ENCODE peak calls at places on chromosomes 16 and 17, in four cellular contexts. One of them, this sample, is unnamed.

GRCh38 chr17:21286771-21287702 is 2.5 kb downstream of the MAP2K3 start:
- DNase-seq in GM10248: no peak
- DNase-seq in HFFc6: no peak
- DNase-seq in PC-9: peak
- DNase-seq in this sample: peak

GRCh38 chr16:71360378-71360777 is 1.9 kb downstream of the CALB2 start:
- DNase-seq in PC-9: peak
- DNase-seq in GM10248: no peak
- DNase-seq in HFFc6: peak
- DNase-seq in this sample: no peak

GRCh38 chr16:53886482-53887378 is 182.8 kb downstream of the FTO start:
- DNase-seq in GM10248: no peak
- DNase-seq in PC-9: no peak
- DNase-seq in HFFc6: no peak
- DNase-seq in this sample: no peak

GRCh38 chr16:80526418-80527061 is 14.3 kb upstream of the DYNLRB2 start:
- DNase-seq in HFFc6: peak
- DNase-seq in GM10248: peak
- DNase-seq in PC-9: no peak
- DNase-seq in this sample: peak

GRCh38 chr17:21286066-21286770 is 1.7 kb downstream of the MAP2K3 start:
- DNase-seq in PC-9: peak
- DNase-seq in HFFc6: peak
- DNase-seq in GM10248: no peak
- DNase-seq in this sample: peak

GRCh38 chr16:27620533-27620932 is 70.6 kb downstream of the KATNIP start:
- DNase-seq in PC-9: no peak
- DNase-seq in GM10248: no peak
- DNase-seq in HFFc6: no peak
- DNase-seq in this sample: no peak

GRCh38 chr17:42287305-42288077 is 807 bp upstream of the STAT5A start:
- DNase-seq in HFFc6: no peak
- DNase-seq in GM10248: peak
- DNase-seq in PC-9: no peak
- DNase-seq in this sample: peak

GRCh38 chr17:29677139-29677834 is 54.6 kb upstream of the CORO6 start:
- DNase-seq in GM10248: no peak
- DNase-seq in PC-9: no peak
- DNase-seq in HFFc6: no peak
- DNase-seq in this sample: no peak

GRCh38 chr16:84153660-84154214 is 8.6 kb downstream of the DNAAF1 start:
- DNase-seq in HFFc6: no peak
- DNase-seq in GM10248: no peak
- DNase-seq in PC-9: no peak
- DNase-seq in this sample: no peak

GRCh38 chr17:64534187-64534586 is 27.4 kb downstream of the CEP95 start:
- DNase-seq in GM10248: no peak
- DNase-seq in PC-9: no peak
- DNase-seq in HFFc6: no peak
- DNase-seq in this sample: no peak

GRCh38 chr17:80539022-80539421 is 5.6 kb upstream of the RPTOR start:
- DNase-seq in PC-9: no peak
- DNase-seq in HFFc6: no peak
- DNase-seq in GM10248: no peak
- DNase-seq in this sample: no peak

GRCh38 chr17:66383353-66383752 is 80.9 kb downstream of the PRKCA start:
- DNase-seq in PC-9: no peak
- DNase-seq in GM10248: no peak
- DNase-seq in HFFc6: peak
- DNase-seq in this sample: no peak

GRCh38 chr17:27954521-27955495 is 61.6 kb upstream of the LYRM9 start:
- DNase-seq in GM10248: no peak
- DNase-seq in HFFc6: no peak
- DNase-seq in PC-9: no peak
- DNase-seq in this sample: no peak

GRCh38 chr17:68198931-68199836 is 48.7 kb upstream of the AMZ2 start:
- DNase-seq in HFFc6: no peak
- DNase-seq in GM10248: peak
- DNase-seq in PC-9: no peak
- DNase-seq in this sample: peak

GRCh38 chr16:58462997-58463891 is 36.7 kb upstream of the NDRG4 start:
- DNase-seq in PC-9: no peak
- DNase-seq in GM10248: peak
- DNase-seq in HFFc6: no peak
- DNase-seq in this sample: peak

GRCh38 chr17:45753645-45754225 is 30.4 kb upstream of the CRHR1 start:
- DNase-seq in HFFc6: no peak
- DNase-seq in PC-9: no peak
- DNase-seq in GM10248: no peak
- DNase-seq in this sample: no peak

GRCh38 chr17:37400505-37400904 is 6.1 kb downstream of the ACACA start:
- DNase-seq in PC-9: no peak
- DNase-seq in HFFc6: no peak
- DNase-seq in GM10248: no peak
- DNase-seq in this sample: no peak

GRCh38 chr16:11327277-11328171 is 17.7 kb upstream of the RMI2 start:
- DNase-seq in PC-9: no peak
- DNase-seq in GM10248: peak
- DNase-seq in HFFc6: no peak
- DNase-seq in this sample: peak

GRCh38 chr17:1711804-1712203 is 1.6 kb upstream of the TLCD2 start:
- DNase-seq in HFFc6: no peak
- DNase-seq in PC-9: no peak
- DNase-seq in GM10248: no peak
- DNase-seq in this sample: no peak

GRCh38 chr16:15650698-15651161 is 685 bp downstream of the NDE1 start:
- DNase-seq in HFFc6: peak
- DNase-seq in GM10248: peak
- DNase-seq in PC-9: no peak
- DNase-seq in this sample: peak

GRCh38 chr17:35094902-35095301 is 24.8 kb downstream of the RAD51D start:
- DNase-seq in PC-9: peak
- DNase-seq in GM10248: no peak
- DNase-seq in HFFc6: peak
- DNase-seq in this sample: no peak

GRCh38 chr16:46814790-46815189 is 16.2 kb downstream of the C16orf87 start:
- DNase-seq in GM10248: no peak
- DNase-seq in PC-9: no peak
- DNase-seq in HFFc6: no peak
- DNase-seq in this sample: no peak

GRCh38 chr17:73749906-73750305 is 105.7 kb upstream of the SDK2 start:
- DNase-seq in GM10248: no peak
- DNase-seq in PC-9: no peak
- DNase-seq in HFFc6: no peak
- DNase-seq in this sample: no peak

GRCh38 chr17:53142890-53143289 is 679.8 kb upstream of the KIF2B start:
- DNase-seq in GM10248: no peak
- DNase-seq in PC-9: no peak
- DNase-seq in HFFc6: no peak
- DNase-seq in this sample: no peak

GRCh38 chr16:20976568-20976967 is 76.0 kb downstream of the LYRM1 start:
- DNase-seq in PC-9: no peak
- DNase-seq in GM10248: no peak
- DNase-seq in HFFc6: no peak
- DNase-seq in this sample: no peak

GRCh38 chr16:66717776-66718175 is 21.2 kb upstream of the CMTM4 start:
- DNase-seq in PC-9: no peak
- DNase-seq in HFFc6: peak
- DNase-seq in GM10248: no peak
- DNase-seq in this sample: no peak

GRCh38 chr16:66714062-66714461 is 17.5 kb upstream of the CMTM4 start:
- DNase-seq in HFFc6: no peak
- DNase-seq in PC-9: no peak
- DNase-seq in GM10248: no peak
- DNase-seq in this sample: no peak

GRCh38 chr16:66719246-66719645 is 22.7 kb upstream of the CMTM4 start:
- DNase-seq in PC-9: no peak
- DNase-seq in GM10248: no peak
- DNase-seq in HFFc6: no peak
- DNase-seq in this sample: no peak

GRCh38 chr16:66714659-66715307 is 18.2 kb upstream of the CMTM4 start:
- DNase-seq in PC-9: no peak
- DNase-seq in HFFc6: no peak
- DNase-seq in GM10248: no peak
- DNase-seq in this sample: no peak

GRCh38 chr16:66717112-66717675 is 20.7 kb upstream of the CMTM4 start:
- DNase-seq in HFFc6: peak
- DNase-seq in GM10248: no peak
- DNase-seq in PC-9: no peak
- DNase-seq in this sample: no peak
- TF ChIP-seq CTCF in HFFc6: peak
- TF ChIP-seq CTCF in GM10248: peak
- TF ChIP-seq CTCF in PC-9: peak
- TF ChIP-seq CTCF in this sample: peak

GRCh38 chr16:88387177-88387576 is 4.4 kb downstream of the ZNF469 start:
- DNase-seq in HFFc6: no peak
- DNase-seq in PC-9: no peak
- DNase-seq in GM10248: no peak
- DNase-seq in this sample: no peak

GRCh38 chr16:88389191-88389590 is 6.4 kb downstream of the ZNF469 start:
- DNase-seq in HFFc6: no peak
- DNase-seq in GM10248: no peak
- DNase-seq in PC-9: no peak
- DNase-seq in this sample: no peak

GRCh38 chr16:88385831-88386815 is 3.4 kb downstream of the ZNF469 start:
- DNase-seq in GM10248: no peak
- DNase-seq in PC-9: no peak
- DNase-seq in HFFc6: no peak
- DNase-seq in this sample: no peak

GRCh38 chr16:88389621-88390160 is 6.9 kb downstream of the ZNF469 start:
- DNase-seq in PC-9: no peak
- DNase-seq in HFFc6: no peak
- DNase-seq in GM10248: no peak
- DNase-seq in this sample: no peak

DNA sequence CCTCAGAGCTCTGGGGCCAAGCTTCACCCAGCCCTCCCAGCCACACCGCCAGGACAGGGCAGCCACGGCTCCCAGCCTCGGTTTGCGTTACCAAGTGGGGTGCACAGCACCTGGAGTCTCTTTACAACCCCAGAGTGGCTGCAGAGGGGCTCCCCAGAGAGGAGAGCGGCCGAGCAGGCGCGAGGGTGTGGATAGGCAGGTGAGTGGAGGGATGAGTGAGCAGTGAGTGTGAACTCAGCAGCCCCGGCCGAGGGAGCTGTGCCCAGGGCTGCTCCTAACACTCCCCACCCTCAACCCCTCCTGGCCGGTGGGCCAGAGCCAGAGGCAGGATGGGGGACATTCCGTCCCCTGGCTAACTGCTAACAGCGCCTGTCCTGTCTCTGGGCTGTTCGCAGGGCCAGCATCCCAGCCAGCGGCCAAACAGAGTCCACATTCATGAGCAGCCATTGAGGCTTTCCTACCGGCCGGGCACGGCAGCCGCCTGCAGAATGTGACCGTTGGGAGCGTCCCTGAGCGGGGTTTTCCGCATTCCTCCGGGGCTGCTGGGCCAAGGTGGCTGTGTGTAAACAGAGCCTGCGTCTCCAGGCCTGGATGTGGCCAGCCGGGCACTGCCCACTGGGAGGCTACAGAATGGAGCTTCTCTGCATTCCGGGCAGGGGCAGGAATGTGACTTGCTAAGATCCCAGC is 5.3 kb downstream of the ZNF469 start:
- DNase-seq in HFFc6: no peak
- DNase-seq in GM10248: no peak
- DNase-seq in PC-9: peak
- DNase-seq in this sample: no peak
- TF ChIP-seq CTCF in HFFc6: no peak
- TF ChIP-seq CTCF in GM10248: no peak
- TF ChIP-seq CTCF in PC-9: no peak
- TF ChIP-seq CTCF in this sample: no peak

DNA sequence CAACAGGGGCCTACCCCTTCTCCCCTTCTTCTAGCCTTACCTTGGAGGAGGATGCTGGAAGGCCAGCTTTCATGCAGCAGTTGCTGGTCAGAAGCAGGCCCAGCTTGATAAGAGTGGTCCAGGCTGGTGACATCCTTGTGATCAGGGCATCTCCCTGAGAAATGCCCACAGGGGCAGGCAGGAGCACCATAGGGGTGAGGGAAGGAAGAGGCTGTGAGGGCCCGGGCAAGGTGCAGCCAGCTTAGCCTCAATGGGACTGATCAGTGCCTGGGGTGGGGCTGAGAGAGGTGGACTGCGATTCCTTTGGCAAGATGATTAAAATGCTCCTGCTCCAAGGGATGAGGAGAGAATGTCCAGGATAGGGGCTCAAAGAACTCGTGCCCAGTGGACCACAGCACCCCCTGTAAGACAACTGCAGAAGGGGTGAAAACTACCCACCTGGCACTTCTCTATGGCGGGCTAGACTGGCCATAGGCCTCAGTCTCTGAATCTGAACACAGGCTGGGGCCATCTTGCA is 9.5 kb upstream of the GALK1 start:
- DNase-seq in PC-9: no peak
- DNase-seq in GM10248: no peak
- DNase-seq in HFFc6: no peak
- DNase-seq in this sample: no peak
- TF ChIP-seq CTCF in PC-9: no peak
- TF ChIP-seq CTCF in GM10248: no peak
- TF ChIP-seq CTCF in HFFc6: peak
- TF ChIP-seq CTCF in this sample: no peak

DNA sequence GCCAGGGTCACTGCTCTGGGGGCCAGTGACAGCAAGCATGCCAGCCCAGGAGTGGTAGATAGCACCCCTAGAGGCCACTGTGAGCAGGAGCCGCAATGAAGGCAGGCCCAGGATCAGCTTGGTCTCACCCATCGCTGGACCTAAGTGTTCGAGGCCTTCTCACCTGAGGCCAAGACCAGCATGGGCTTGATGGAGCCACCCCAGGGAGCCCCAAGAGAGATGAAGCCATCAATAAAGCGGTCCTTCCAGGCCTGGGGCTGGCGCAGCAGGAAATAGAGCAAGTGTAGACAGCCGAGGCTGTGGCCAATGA is 1.8 kb downstream of the LCAT start:
- DNase-seq in PC-9: no peak
- DNase-seq in GM10248: peak
- DNase-seq in HFFc6: no peak
- DNase-seq in this sample: peak
- TF ChIP-seq CTCF in PC-9: peak
- TF ChIP-seq CTCF in GM10248: peak
- TF ChIP-seq CTCF in HFFc6: peak
- TF ChIP-seq CTCF in this sample: peak

DNA sequence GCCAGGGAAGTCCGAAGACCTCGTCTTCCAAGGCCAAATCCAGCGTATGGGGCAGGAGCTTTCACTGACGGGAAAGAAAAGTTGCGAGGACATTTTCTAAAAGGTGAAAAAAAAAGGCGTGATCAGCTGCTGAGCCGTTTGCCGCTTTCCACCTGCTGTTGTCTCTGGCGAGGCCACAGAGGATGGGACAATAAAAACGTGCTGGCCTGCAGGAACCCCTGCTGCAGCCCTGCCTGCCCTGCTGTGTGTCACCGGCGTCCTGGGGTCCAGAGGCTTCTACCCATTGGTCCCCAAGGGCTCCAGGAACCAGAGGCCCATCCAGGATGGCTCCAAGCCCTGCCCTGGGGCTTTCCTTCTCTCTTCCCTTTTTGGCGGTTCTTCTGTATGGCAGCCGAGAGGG is 28.1 kb upstream of the GSE1 start:
- DNase-seq in PC-9: no peak
- DNase-seq in HFFc6: no peak
- DNase-seq in GM10248: no peak
- DNase-seq in this sample: no peak
- TF ChIP-seq CTCF in PC-9: no peak
- TF ChIP-seq CTCF in HFFc6: no peak
- TF ChIP-seq CTCF in GM10248: no peak
- TF ChIP-seq CTCF in this sample: no peak